ENCODE peak calls at places on chromosome 20, in ten cellular contexts. One of them, this sample, is unnamed.

GRCh38 chr20:25233016-25233772 is 14.7 kb upstream of the PYGB start:
- DNase-seq in GM20000: no peak
- DNase-seq in bronchial epithelial cell: peak; percentile 77
- DNase-seq in upper lobe of right lung: peak; percentile 86
- DNase-seq in CD8-positive, alpha-beta T cell: no peak
- DNase-seq in AG04449: no peak
- DNase-seq in neural progenitor cell: peak; percentile 42
- DNase-seq in IMR-90: peak; percentile 65
- DNase-seq in WTC11: no peak
- DNase-seq in cardiac fibroblast: peak; percentile 81
- DNase-seq in this sample: no peak

GRCh38 chr20:47719625-47720024 is 65.7 kb downstream of the SULF2 start:
- DNase-seq in cardiac fibroblast: no peak
- DNase-seq in bronchial epithelial cell: no peak
- DNase-seq in GM20000: no peak
- DNase-seq in IMR-90: no peak
- DNase-seq in neural progenitor cell: no peak
- DNase-seq in WTC11: no peak
- DNase-seq in CD8-positive, alpha-beta T cell: no peak
- DNase-seq in upper lobe of right lung: no peak
- DNase-seq in AG04449: no peak
- DNase-seq in this sample: no peak

GRCh38 chr20:44734938-44735337 is 10.7 kb upstream of the KCNK15 start:
- DNase-seq in cardiac fibroblast: peak; percentile 76
- DNase-seq in GM20000: no peak
- DNase-seq in IMR-90: peak; percentile 65
- DNase-seq in upper lobe of right lung: no peak
- DNase-seq in CD8-positive, alpha-beta T cell: no peak
- DNase-seq in bronchial epithelial cell: peak; percentile 59
- DNase-seq in WTC11: peak; percentile 42
- DNase-seq in neural progenitor cell: peak; percentile 47
- DNase-seq in AG04449: no peak
- DNase-seq in this sample: no peak

GRCh38 chr20:8749101-8749500 is 319.8 kb upstream of the PLCB4 start:
- DNase-seq in CD8-positive, alpha-beta T cell: no peak
- DNase-seq in WTC11: no peak
- DNase-seq in neural progenitor cell: no peak
- DNase-seq in upper lobe of right lung: no peak
- DNase-seq in cardiac fibroblast: no peak
- DNase-seq in AG04449: no peak
- DNase-seq in IMR-90: peak; percentile 21
- DNase-seq in GM20000: no peak
- DNase-seq in bronchial epithelial cell: no peak
- DNase-seq in this sample: no peak

GRCh38 chr20:6081236-6081635 is 27.4 kb upstream of the LRRN4 start:
- DNase-seq in IMR-90: peak; percentile 52
- DNase-seq in WTC11: no peak
- DNase-seq in AG04449: no peak
- DNase-seq in cardiac fibroblast: peak; percentile 69
- DNase-seq in neural progenitor cell: no peak
- DNase-seq in bronchial epithelial cell: peak; percentile 27
- DNase-seq in CD8-positive, alpha-beta T cell: no peak
- DNase-seq in GM20000: no peak
- DNase-seq in upper lobe of right lung: no peak
- DNase-seq in this sample: no peak

GRCh38 chr20:17967595-17968365 is 814 bp downstream of the SNX5 start:
- DNase-seq in bronchial epithelial cell: no peak
- DNase-seq in WTC11: no peak
- DNase-seq in neural progenitor cell: no peak
- DNase-seq in AG04449: no peak
- DNase-seq in CD8-positive, alpha-beta T cell: peak; percentile 17
- DNase-seq in GM20000: no peak
- DNase-seq in cardiac fibroblast: peak; percentile 47
- DNase-seq in IMR-90: peak; percentile 63
- DNase-seq in upper lobe of right lung: no peak
- DNase-seq in this sample: no peak

GRCh38 chr20:8094845-8095244 is 37.2 kb upstream of the PLCB1 start:
- DNase-seq in neural progenitor cell: no peak
- DNase-seq in upper lobe of right lung: no peak
- DNase-seq in IMR-90: peak; percentile 56
- DNase-seq in bronchial epithelial cell: peak; percentile 78
- DNase-seq in GM20000: no peak
- DNase-seq in CD8-positive, alpha-beta T cell: no peak
- DNase-seq in WTC11: no peak
- DNase-seq in AG04449: no peak
- DNase-seq in cardiac fibroblast: peak; percentile 95
- DNase-seq in this sample: no peak

GRCh38 chr20:57250607-57251343 is 15.7 kb downstream of the BMP7 start:
- DNase-seq in cardiac fibroblast: no peak
- DNase-seq in CD8-positive, alpha-beta T cell: no peak
- DNase-seq in GM20000: no peak
- DNase-seq in WTC11: no peak
- DNase-seq in bronchial epithelial cell: no peak
- DNase-seq in upper lobe of right lung: no peak
- DNase-seq in neural progenitor cell: no peak
- DNase-seq in IMR-90: no peak
- DNase-seq in AG04449: no peak
- DNase-seq in this sample: no peak

GRCh38 chr20:57072184-57072583 is 194.3 kb downstream of the BMP7 start:
- DNase-seq in WTC11: no peak
- DNase-seq in CD8-positive, alpha-beta T cell: no peak
- DNase-seq in IMR-90: no peak
- DNase-seq in cardiac fibroblast: no peak
- DNase-seq in AG04449: no peak
- DNase-seq in GM20000: no peak
- DNase-seq in neural progenitor cell: no peak
- DNase-seq in bronchial epithelial cell: no peak
- DNase-seq in upper lobe of right lung: peak; percentile 40
- DNase-seq in this sample: no peak

GRCh38 chr20:34675993-34676641 is 775 bp downstream of the PIGU start:
- DNase-seq in cardiac fibroblast: no peak
- DNase-seq in bronchial epithelial cell: no peak
- DNase-seq in neural progenitor cell: no peak
- DNase-seq in WTC11: no peak
- DNase-seq in IMR-90: no peak
- DNase-seq in upper lobe of right lung: no peak
- DNase-seq in AG04449: no peak
- DNase-seq in GM20000: no peak
- DNase-seq in CD8-positive, alpha-beta T cell: no peak
- DNase-seq in this sample: no peak

DNA sequence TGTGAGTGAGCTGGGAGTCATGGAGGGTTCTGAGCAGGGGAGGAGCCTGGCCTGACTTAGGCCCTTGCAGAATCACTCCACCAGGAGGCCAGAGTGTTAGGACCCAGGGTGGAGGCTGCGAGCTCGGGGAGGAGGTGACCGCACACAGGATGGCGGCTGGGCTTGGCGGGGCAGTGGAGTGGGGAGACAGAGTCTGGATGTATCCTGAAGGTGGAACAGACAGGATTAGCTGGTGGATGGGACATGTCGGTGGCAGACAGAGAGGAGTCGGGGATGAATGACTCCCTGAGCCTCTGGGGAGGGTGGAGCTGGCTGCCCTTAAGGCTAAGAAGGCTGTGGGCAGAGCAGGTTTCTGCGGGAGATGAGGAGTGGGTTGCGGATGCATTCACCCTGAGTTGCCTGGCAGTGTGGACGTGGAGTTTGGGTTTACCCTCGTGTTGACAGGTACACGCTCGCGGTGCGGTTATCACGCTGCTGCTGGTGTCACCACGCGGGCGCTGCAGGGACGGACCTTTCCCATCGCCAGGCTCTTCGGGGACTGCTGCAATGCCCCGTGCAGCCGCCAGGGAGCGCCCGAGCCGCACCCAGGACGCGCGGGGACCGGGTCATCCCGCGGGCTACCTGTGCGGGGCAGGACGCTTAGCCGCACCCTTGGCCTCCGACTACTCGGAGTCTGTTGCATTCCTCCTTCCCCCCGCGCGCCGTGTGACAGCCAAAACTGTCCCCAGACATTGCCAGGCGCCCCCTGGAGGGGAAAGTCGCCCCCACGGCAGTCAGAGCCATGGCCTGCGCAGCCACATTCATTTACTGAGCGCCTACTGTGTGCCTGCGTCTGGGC is 43.0 kb upstream of the PTGIS start:
- DNase-seq in AG04449: no peak
- DNase-seq in upper lobe of right lung: peak; percentile 90
- DNase-seq in IMR-90: no peak
- DNase-seq in cardiac fibroblast: peak; percentile 64
- DNase-seq in neural progenitor cell: peak; percentile 93
- DNase-seq in CD8-positive, alpha-beta T cell: peak; percentile 53
- DNase-seq in bronchial epithelial cell: no peak
- DNase-seq in GM20000: peak; percentile 85
- DNase-seq in WTC11: peak; percentile 95
- DNase-seq in this sample: peak; percentile 91
- TF ChIP-seq CTCF in AG04449: peak; percentile 95
- TF ChIP-seq CTCF in upper lobe of right lung: peak; percentile 100
- TF ChIP-seq CTCF in IMR-90: peak; percentile 98
- TF ChIP-seq CTCF in cardiac fibroblast: peak; percentile 90
- TF ChIP-seq CTCF in neural progenitor cell: peak; percentile 82
- TF ChIP-seq CTCF in CD8-positive, alpha-beta T cell: peak; percentile 93
- TF ChIP-seq CTCF in bronchial epithelial cell: peak; percentile 99
- TF ChIP-seq CTCF in GM20000: peak; percentile 97
- TF ChIP-seq CTCF in WTC11: peak; percentile 100
- TF ChIP-seq CTCF in this sample: peak; percentile 95

GRCh38 chr20:50273601-50274491 is 83.2 kb downstream of the CEBPB start:
- DNase-seq in WTC11: peak; percentile 26
- DNase-seq in CD8-positive, alpha-beta T cell: no peak
- DNase-seq in GM20000: no peak
- DNase-seq in IMR-90: no peak
- DNase-seq in cardiac fibroblast: no peak
- DNase-seq in bronchial epithelial cell: no peak
- DNase-seq in upper lobe of right lung: no peak
- DNase-seq in neural progenitor cell: no peak
- DNase-seq in AG04449: no peak
- DNase-seq in this sample: no peak
- TF ChIP-seq CTCF in WTC11: no peak
- TF ChIP-seq CTCF in CD8-positive, alpha-beta T cell: no peak
- TF ChIP-seq CTCF in GM20000: no peak
- TF ChIP-seq CTCF in IMR-90: no peak
- TF ChIP-seq CTCF in cardiac fibroblast: no peak
- TF ChIP-seq CTCF in bronchial epithelial cell: no peak
- TF ChIP-seq CTCF in upper lobe of right lung: no peak
- TF ChIP-seq CTCF in neural progenitor cell: no peak
- TF ChIP-seq CTCF in AG04449: no peak
- TF ChIP-seq CTCF in this sample: no peak

DNA sequence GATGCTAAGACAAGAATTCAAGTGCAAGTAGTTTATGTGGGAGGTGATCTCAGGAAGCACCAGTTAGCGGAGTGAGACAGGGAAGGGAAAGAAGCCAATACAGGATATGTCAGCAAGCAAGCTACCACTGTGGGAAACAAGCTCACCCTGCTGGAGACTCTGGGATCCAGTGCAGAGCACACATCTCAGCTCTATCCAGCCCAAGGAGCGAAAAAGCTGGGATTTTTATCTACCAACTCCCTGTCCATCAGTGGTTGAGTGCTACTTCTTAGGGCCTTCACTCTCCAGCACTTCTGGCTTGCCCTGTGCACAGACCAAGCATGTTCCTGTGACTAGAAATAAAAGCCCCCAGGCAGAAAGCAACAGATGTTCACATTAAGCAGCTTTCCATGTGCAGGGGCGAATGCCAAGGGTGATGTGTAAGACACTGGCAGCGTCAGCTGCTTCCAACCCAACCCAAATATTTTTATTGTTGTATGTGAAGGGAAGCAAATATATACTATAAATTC is 10.8 kb upstream of the RNF24 start:
- DNase-seq in cardiac fibroblast: peak; percentile 81
- DNase-seq in bronchial epithelial cell: no peak
- DNase-seq in AG04449: no peak
- DNase-seq in GM20000: no peak
- DNase-seq in IMR-90: peak; percentile 88
- DNase-seq in WTC11: no peak
- DNase-seq in CD8-positive, alpha-beta T cell: no peak
- DNase-seq in upper lobe of right lung: no peak
- DNase-seq in neural progenitor cell: peak; percentile 26
- DNase-seq in this sample: no peak
- TF ChIP-seq CTCF in cardiac fibroblast: peak; percentile 68
- TF ChIP-seq CTCF in bronchial epithelial cell: peak; percentile 16
- TF ChIP-seq CTCF in AG04449: peak; percentile 45
- TF ChIP-seq CTCF in GM20000: no peak
- TF ChIP-seq CTCF in IMR-90: peak; percentile 52
- TF ChIP-seq CTCF in WTC11: no peak
- TF ChIP-seq CTCF in CD8-positive, alpha-beta T cell: no peak
- TF ChIP-seq CTCF in upper lobe of right lung: peak; percentile 25
- TF ChIP-seq CTCF in neural progenitor cell: peak; percentile 10
- TF ChIP-seq CTCF in this sample: peak; percentile 12

GRCh38 chr20:13819885-13820645 is 35.2 kb downstream of the NDUFAF5 start:
- DNase-seq in upper lobe of right lung: no peak
- DNase-seq in bronchial epithelial cell: peak; percentile 88
- DNase-seq in AG04449: no peak
- DNase-seq in WTC11: peak; percentile 20
- DNase-seq in CD8-positive, alpha-beta T cell: no peak
- DNase-seq in cardiac fibroblast: peak; percentile 71
- DNase-seq in GM20000: peak; percentile 58
- DNase-seq in neural progenitor cell: peak; percentile 59
- DNase-seq in IMR-90: peak; percentile 49
- DNase-seq in this sample: no peak

GRCh38 chr20:13825465-13825864 is 40.6 kb downstream of the NDUFAF5 start:
- DNase-seq in upper lobe of right lung: no peak
- DNase-seq in WTC11: no peak
- DNase-seq in bronchial epithelial cell: no peak
- DNase-seq in AG04449: no peak
- DNase-seq in IMR-90: no peak
- DNase-seq in CD8-positive, alpha-beta T cell: no peak
- DNase-seq in neural progenitor cell: no peak
- DNase-seq in cardiac fibroblast: no peak
- DNase-seq in GM20000: no peak
- DNase-seq in this sample: no peak

GRCh38 chr20:13824459-13824858 is 39.6 kb downstream of the NDUFAF5 start:
- DNase-seq in bronchial epithelial cell: no peak
- DNase-seq in upper lobe of right lung: no peak
- DNase-seq in CD8-positive, alpha-beta T cell: no peak
- DNase-seq in GM20000: no peak
- DNase-seq in AG04449: no peak
- DNase-seq in WTC11: no peak
- DNase-seq in neural progenitor cell: no peak
- DNase-seq in cardiac fibroblast: no peak
- DNase-seq in IMR-90: no peak
- DNase-seq in this sample: no peak

GRCh38 chr20:13821876-13822275 is 37.0 kb downstream of the NDUFAF5 start:
- DNase-seq in cardiac fibroblast: peak; percentile 7
- DNase-seq in neural progenitor cell: no peak
- DNase-seq in upper lobe of right lung: no peak
- DNase-seq in bronchial epithelial cell: peak; percentile 75
- DNase-seq in AG04449: peak; percentile 10
- DNase-seq in WTC11: no peak
- DNase-seq in CD8-positive, alpha-beta T cell: no peak
- DNase-seq in IMR-90: no peak
- DNase-seq in GM20000: no peak
- DNase-seq in this sample: no peak

DNA sequence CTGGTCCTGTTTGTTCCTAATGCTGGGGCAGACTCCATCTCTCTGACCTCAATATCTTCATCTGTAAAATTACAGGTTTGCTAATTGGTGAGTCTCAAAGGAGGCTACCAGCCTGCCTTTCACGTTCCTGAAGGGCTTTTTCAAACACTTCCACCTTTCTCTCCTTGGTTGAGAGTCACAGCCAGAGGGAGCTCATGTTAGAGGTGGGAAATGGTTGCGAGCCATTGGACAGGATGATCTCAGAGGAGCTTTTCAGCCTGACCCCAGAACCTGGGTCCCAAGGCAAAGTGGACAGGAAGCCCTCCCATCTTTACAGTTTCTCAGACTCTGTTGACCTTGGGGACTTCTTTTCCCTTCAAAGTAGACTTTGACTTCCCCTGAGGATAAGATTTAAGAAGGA is 37.6 kb downstream of the NDUFAF5 start:
- DNase-seq in WTC11: peak; percentile 19
- DNase-seq in CD8-positive, alpha-beta T cell: no peak
- DNase-seq in GM20000: no peak
- DNase-seq in neural progenitor cell: peak; percentile 26
- DNase-seq in AG04449: no peak
- DNase-seq in bronchial epithelial cell: peak; percentile 4
- DNase-seq in IMR-90: no peak
- DNase-seq in cardiac fibroblast: no peak
- DNase-seq in upper lobe of right lung: no peak
- DNase-seq in this sample: no peak
- TF ChIP-seq CTCF in WTC11: no peak
- TF ChIP-seq CTCF in CD8-positive, alpha-beta T cell: no peak
- TF ChIP-seq CTCF in GM20000: no peak
- TF ChIP-seq CTCF in neural progenitor cell: peak; percentile 26
- TF ChIP-seq CTCF in AG04449: no peak
- TF ChIP-seq CTCF in bronchial epithelial cell: no peak
- TF ChIP-seq CTCF in IMR-90: no peak
- TF ChIP-seq CTCF in cardiac fibroblast: no peak
- TF ChIP-seq CTCF in upper lobe of right lung: no peak
- TF ChIP-seq CTCF in this sample: no peak

This sample was measured in progenitor cell of endocrine pancreas.